ENCODE peak calls at places on chromosomes 6 and 20, in five cellular contexts. One of them, this sample, is unnamed.

GRCh38 chr6:16639689-16640480 is 121.4 kb downstream of the ATXN1 start:
- DNase-seq in MM.1S: no peak
- DNase-seq in mammary epithelial cell: peak
- DNase-seq in fibroblast of lung: peak
- DNase-seq in neural progenitor cell: no peak
- DNase-seq in this sample: peak

GRCh38 chr20:6994452-6994851 is 227.0 kb downstream of the BMP2 start:
- DNase-seq in MM.1S: no peak
- DNase-seq in mammary epithelial cell: peak
- DNase-seq in fibroblast of lung: peak
- DNase-seq in neural progenitor cell: no peak
- DNase-seq in this sample: no peak

GRCh38 chr20:16942702-16943101 is 194.5 kb downstream of the OTOR start:
- DNase-seq in MM.1S: no peak
- DNase-seq in mammary epithelial cell: no peak
- DNase-seq in fibroblast of lung: peak
- DNase-seq in neural progenitor cell: no peak
- DNase-seq in this sample: no peak

GRCh38 chr6:30964075-30964474 is 19.4 kb upstream of the MUC21 start:
- DNase-seq in MM.1S: no peak
- DNase-seq in mammary epithelial cell: no peak
- DNase-seq in fibroblast of lung: no peak
- DNase-seq in neural progenitor cell: no peak
- DNase-seq in this sample: no peak

GRCh38 chr6:3388786-3389185 is 68.1 kb downstream of the SLC22A23 start:
- DNase-seq in MM.1S: no peak
- DNase-seq in mammary epithelial cell: no peak
- DNase-seq in fibroblast of lung: no peak
- DNase-seq in neural progenitor cell: no peak
- DNase-seq in this sample: no peak

GRCh38 chr6:170099387-170099786 is 191.5 kb downstream of the DLL1 start:
- DNase-seq in MM.1S: no peak
- DNase-seq in mammary epithelial cell: no peak
- DNase-seq in fibroblast of lung: no peak
- DNase-seq in neural progenitor cell: no peak
- DNase-seq in this sample: no peak

GRCh38 chr20:60078351-60079250 is 120.4 kb downstream of the CDH26 start:
- DNase-seq in MM.1S: no peak
- DNase-seq in mammary epithelial cell: peak
- DNase-seq in fibroblast of lung: no peak
- DNase-seq in neural progenitor cell: no peak
- DNase-seq in this sample: no peak

GRCh38 chr6:73418081-73418741 is 23.6 kb downstream of the DDX43 start:
- DNase-seq in MM.1S: no peak
- DNase-seq in mammary epithelial cell: no peak
- DNase-seq in fibroblast of lung: peak
- DNase-seq in neural progenitor cell: no peak
- DNase-seq in this sample: no peak

GRCh38 chr20:15799871-15800270 is 773.4 kb downstream of the KIF16B start:
- DNase-seq in MM.1S: no peak
- DNase-seq in mammary epithelial cell: peak
- DNase-seq in fibroblast of lung: peak
- DNase-seq in neural progenitor cell: no peak
- DNase-seq in this sample: no peak

GRCh38 chr6:37838209-37838921 is 18.8 kb downstream of the ZFAND3 start:
- DNase-seq in MM.1S: no peak
- DNase-seq in mammary epithelial cell: peak
- DNase-seq in fibroblast of lung: peak
- DNase-seq in neural progenitor cell: no peak
- DNase-seq in this sample: no peak

GRCh38 chr20:25033250-25033940 is 24.5 kb downstream of the ACSS1 start:
- DNase-seq in MM.1S: no peak
- DNase-seq in mammary epithelial cell: no peak
- DNase-seq in fibroblast of lung: no peak
- DNase-seq in neural progenitor cell: no peak
- DNase-seq in this sample: peak

GRCh38 chr20:63462244-63462643 is 10.2 kb downstream of the KCNQ2 start:
- DNase-seq in MM.1S: no peak
- DNase-seq in mammary epithelial cell: no peak
- DNase-seq in fibroblast of lung: no peak
- DNase-seq in neural progenitor cell: no peak
- DNase-seq in this sample: no peak

GRCh38 chr20:40641212-40641611 is 47.8 kb downstream of the MAFB start:
- DNase-seq in MM.1S: no peak
- DNase-seq in mammary epithelial cell: no peak
- DNase-seq in fibroblast of lung: no peak
- DNase-seq in neural progenitor cell: no peak
- DNase-seq in this sample: no peak

GRCh38 chr20:25497586-25498279 is 87.6 kb downstream of the NINL start:
- DNase-seq in MM.1S: no peak
- DNase-seq in mammary epithelial cell: no peak
- DNase-seq in fibroblast of lung: no peak
- DNase-seq in neural progenitor cell: no peak
- DNase-seq in this sample: no peak

GRCh38 chr6:159038914-159039884 is 5.6 kb downstream of the TAGAP start:
- DNase-seq in MM.1S: peak
- DNase-seq in mammary epithelial cell: peak
- DNase-seq in fibroblast of lung: peak
- DNase-seq in neural progenitor cell: no peak
- DNase-seq in this sample: no peak

GRCh38 chr20:16661738-16662137 is 68.1 kb upstream of the SNRPB2 start:
- DNase-seq in MM.1S: no peak
- DNase-seq in mammary epithelial cell: no peak
- DNase-seq in fibroblast of lung: no peak
- DNase-seq in neural progenitor cell: no peak
- DNase-seq in this sample: no peak

GRCh38 chr20:57601211-57601570 is 19.0 kb downstream of the ZBP1 start:
- DNase-seq in MM.1S: no peak
- DNase-seq in mammary epithelial cell: peak
- DNase-seq in fibroblast of lung: no peak
- DNase-seq in neural progenitor cell: no peak
- DNase-seq in this sample: no peak

GRCh38 chr6:127376685-127377084 is 33.3 kb upstream of the ECHDC1 start:
- DNase-seq in MM.1S: no peak
- DNase-seq in mammary epithelial cell: no peak
- DNase-seq in fibroblast of lung: peak
- DNase-seq in neural progenitor cell: no peak
- DNase-seq in this sample: no peak

GRCh38 chr20:22226849-22227248 is 357.5 kb downstream of the FOXA2 start:
- DNase-seq in MM.1S: no peak
- DNase-seq in mammary epithelial cell: no peak
- DNase-seq in fibroblast of lung: no peak
- DNase-seq in neural progenitor cell: no peak
- DNase-seq in this sample: no peak

GRCh38 chr6:14819840-14820420 is 425.9 kb upstream of the JARID2 start:
- DNase-seq in MM.1S: no peak
- DNase-seq in mammary epithelial cell: no peak
- DNase-seq in fibroblast of lung: no peak
- DNase-seq in neural progenitor cell: no peak
- DNase-seq in this sample: no peak

GRCh38 chr6:14819001-14819400 is 426.9 kb upstream of the JARID2 start:
- DNase-seq in MM.1S: no peak
- DNase-seq in mammary epithelial cell: peak
- DNase-seq in fibroblast of lung: no peak
- DNase-seq in neural progenitor cell: no peak
- DNase-seq in this sample: no peak

GRCh38 chr6:14818422-14818884 is 427.4 kb upstream of the JARID2 start:
- DNase-seq in MM.1S: no peak
- DNase-seq in mammary epithelial cell: no peak
- DNase-seq in fibroblast of lung: no peak
- DNase-seq in neural progenitor cell: no peak
- DNase-seq in this sample: no peak

GRCh38 chr6:14816106-14816864 is 429.6 kb upstream of the JARID2 start:
- DNase-seq in MM.1S: no peak
- DNase-seq in mammary epithelial cell: peak
- DNase-seq in fibroblast of lung: no peak
- DNase-seq in neural progenitor cell: peak
- DNase-seq in this sample: no peak

GRCh38 chr6:14817068-14817467 is 428.8 kb upstream of the JARID2 start:
- DNase-seq in MM.1S: no peak
- DNase-seq in mammary epithelial cell: no peak
- DNase-seq in fibroblast of lung: no peak
- DNase-seq in neural progenitor cell: no peak
- DNase-seq in this sample: no peak
- H2AFZ ChIP-seq in MM.1S: no peak
- H2AFZ ChIP-seq in mammary epithelial cell: no peak
- H2AFZ ChIP-seq in fibroblast of lung: no peak
- H2AFZ ChIP-seq in neural progenitor cell: no peak
- H2AFZ ChIP-seq in this sample: no peak

GRCh38 chr20:33278700-33279099 is 4.3 kb upstream of the BPIFB1 start:
- DNase-seq in MM.1S: no peak
- DNase-seq in mammary epithelial cell: no peak
- DNase-seq in fibroblast of lung: no peak
- DNase-seq in neural progenitor cell: no peak
- DNase-seq in this sample: no peak

GRCh38 chr20:33279261-33279910 is 3.6 kb upstream of the BPIFB1 start:
- DNase-seq in MM.1S: no peak
- DNase-seq in mammary epithelial cell: no peak
- DNase-seq in fibroblast of lung: no peak
- DNase-seq in neural progenitor cell: no peak
- DNase-seq in this sample: no peak

GRCh38 chr20:33275871-33276270 is 7.1 kb upstream of the BPIFB1 start:
- DNase-seq in MM.1S: no peak
- DNase-seq in mammary epithelial cell: no peak
- DNase-seq in fibroblast of lung: no peak
- DNase-seq in neural progenitor cell: no peak
- DNase-seq in this sample: no peak

GRCh38 chr20:33276303-33277113 is 6.5 kb upstream of the BPIFB1 start:
- DNase-seq in MM.1S: no peak
- DNase-seq in mammary epithelial cell: no peak
- DNase-seq in fibroblast of lung: no peak
- DNase-seq in neural progenitor cell: no peak
- DNase-seq in this sample: no peak

GRCh38 chr20:33277471-33278441 is 5.3 kb upstream of the BPIFB1 start:
- DNase-seq in MM.1S: no peak
- DNase-seq in mammary epithelial cell: no peak
- DNase-seq in fibroblast of lung: no peak
- DNase-seq in neural progenitor cell: peak
- DNase-seq in this sample: no peak
- H2AFZ ChIP-seq in MM.1S: no peak
- H2AFZ ChIP-seq in mammary epithelial cell: no peak
- H2AFZ ChIP-seq in fibroblast of lung: no peak
- H2AFZ ChIP-seq in neural progenitor cell: peak
- H2AFZ ChIP-seq in this sample: no peak

GRCh38 chr6:137095651-137096238 is 51.0 kb upstream of the IL20RA start:
- DNase-seq in MM.1S: no peak
- DNase-seq in mammary epithelial cell: no peak
- DNase-seq in fibroblast of lung: no peak
- DNase-seq in neural progenitor cell: no peak
- DNase-seq in this sample: no peak

GRCh38 chr6:137095093-137095492 is 50.3 kb upstream of the IL20RA start:
- DNase-seq in MM.1S: no peak
- DNase-seq in mammary epithelial cell: no peak
- DNase-seq in fibroblast of lung: no peak
- DNase-seq in neural progenitor cell: no peak
- DNase-seq in this sample: no peak

GRCh38 chr6:137094411-137095008 is 49.7 kb upstream of the IL20RA start:
- DNase-seq in MM.1S: peak
- DNase-seq in mammary epithelial cell: peak
- DNase-seq in fibroblast of lung: peak
- DNase-seq in neural progenitor cell: peak
- DNase-seq in this sample: peak

GRCh38 chr6:137097526-137097925 is 52.8 kb upstream of the IL20RA start:
- DNase-seq in MM.1S: no peak
- DNase-seq in mammary epithelial cell: no peak
- DNase-seq in fibroblast of lung: no peak
- DNase-seq in neural progenitor cell: no peak
- DNase-seq in this sample: no peak

GRCh38 chr6:137097057-137097456 is 52.3 kb upstream of the IL20RA start:
- DNase-seq in MM.1S: no peak
- DNase-seq in mammary epithelial cell: no peak
- DNase-seq in fibroblast of lung: peak
- DNase-seq in neural progenitor cell: no peak
- DNase-seq in this sample: no peak
- H2AFZ ChIP-seq in MM.1S: no peak
- H2AFZ ChIP-seq in mammary epithelial cell: no peak
- H2AFZ ChIP-seq in fibroblast of lung: no peak
- H2AFZ ChIP-seq in neural progenitor cell: no peak
- H2AFZ ChIP-seq in this sample: no peak

DNA sequence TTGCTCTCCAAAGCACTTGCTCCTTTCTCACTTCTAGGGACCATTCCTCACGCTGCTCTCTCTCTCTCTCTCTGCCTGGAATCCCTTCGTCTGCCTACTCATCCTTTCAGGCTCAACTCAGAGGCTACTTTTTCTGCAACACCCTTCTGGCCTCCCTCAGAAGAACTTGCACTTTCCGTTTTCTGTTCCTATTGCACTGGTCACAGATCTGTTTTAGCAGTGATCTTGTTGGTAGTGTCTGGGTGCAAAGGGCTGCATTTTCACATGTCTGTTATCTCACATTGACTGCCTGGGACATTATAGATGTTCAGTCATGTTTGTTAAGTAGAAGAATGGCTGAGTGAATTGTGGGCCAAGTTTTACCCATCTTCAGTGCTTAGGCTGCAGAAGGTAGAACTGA is 63.5 kb downstream of the RIN2 start:
- DNase-seq in MM.1S: peak
- DNase-seq in mammary epithelial cell: no peak
- DNase-seq in fibroblast of lung: no peak
- DNase-seq in neural progenitor cell: no peak
- DNase-seq in this sample: no peak
- H2AFZ ChIP-seq in MM.1S: no peak
- H2AFZ ChIP-seq in mammary epithelial cell: peak
- H2AFZ ChIP-seq in fibroblast of lung: no peak
- H2AFZ ChIP-seq in neural progenitor cell: no peak
- H2AFZ ChIP-seq in this sample: no peak

DNA sequence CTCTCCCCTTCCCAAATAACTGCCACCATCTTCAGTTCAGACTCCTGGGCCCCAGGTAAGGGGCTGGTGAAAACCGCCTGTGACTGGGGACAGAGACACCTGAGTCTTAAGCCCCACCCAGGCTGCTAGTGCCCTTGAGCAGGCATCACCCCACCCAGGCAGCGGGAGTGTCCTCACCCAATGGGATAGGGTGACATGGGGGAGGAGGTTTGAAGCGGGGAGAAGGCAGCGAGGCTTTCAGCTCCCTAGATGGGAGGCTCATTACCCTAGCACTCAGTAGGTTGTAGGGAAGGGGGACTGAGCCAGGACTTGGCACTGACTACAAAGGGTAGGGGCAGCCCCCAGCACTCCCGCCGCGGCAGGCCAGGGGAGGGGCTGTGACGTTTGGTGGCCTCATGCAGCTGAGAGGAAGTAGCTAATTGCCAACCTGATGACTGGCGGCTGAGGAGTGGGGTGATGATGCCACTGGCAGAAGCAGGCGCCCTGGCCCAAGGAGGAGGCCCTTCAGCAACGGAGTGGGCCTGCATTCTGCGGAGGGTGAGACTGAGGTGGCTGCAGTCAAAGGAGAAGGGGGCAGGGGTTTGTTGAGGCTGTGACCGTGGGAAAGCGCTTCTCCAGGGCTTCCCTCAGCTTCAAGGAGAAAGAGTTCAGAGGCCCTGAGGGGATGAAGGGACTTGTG is 126.9 kb downstream of the MRPL14 start:
- DNase-seq in MM.1S: no peak
- DNase-seq in mammary epithelial cell: no peak
- DNase-seq in fibroblast of lung: peak
- DNase-seq in neural progenitor cell: no peak
- DNase-seq in this sample: no peak
- H2AFZ ChIP-seq in MM.1S: no peak
- H2AFZ ChIP-seq in mammary epithelial cell: no peak
- H2AFZ ChIP-seq in fibroblast of lung: peak
- H2AFZ ChIP-seq in neural progenitor cell: no peak
- H2AFZ ChIP-seq in this sample: no peak